ENCODE peak calls at places on chromosomes 6 and 20, in eight cellular contexts. M is CD8-positive, alpha-beta memory T cell; V is adrenal gland; O is body of pancreas; N is cardiac muscle cell; F is GM23248; Y is HAP-1; X is IMR-90. D is an unnamed sample.
A peak's percentile ranks its signal among the peaks of the same experiment; 100 is the strongest.

GRCh38 chr20:33793011-33793931 is 17.9 kb upstream of the CHMP4B start:
- DNase-seq in O (no peak), X (peak; percentile 24), F (peak; percentile 61), M (no peak), Y (no peak), V (no peak), N (peak; percentile 55), D (no peak)

GRCh38 chr6:53412316-53412715 is 63.6 kb upstream of the ELOVL5 start:
- DNase-seq in F (no peak), V (no peak), Y (no peak), X (no peak), O (no peak), N (no peak), M (no peak), D (no peak)

GRCh38 chr20:23540624-23541023 is 27.7 kb downstream of the CST9L start:
- DNase-seq in O (no peak), N (no peak), V (no peak), Y (no peak), F (no peak), M (no peak), X (no peak), D (no peak)

GRCh38 chr6:33694401-33694931 is 17.0 kb downstream of the UQCC2 start:
- DNase-seq in F (peak; percentile 91), V (no peak), X (peak; percentile 38), M (peak; percentile 62), N (peak; percentile 46), Y (no peak), O (peak; percentile 22), D (no peak)

GRCh38 chr6:148037496-148037895 is 305.1 kb upstream of the SASH1 start:
- DNase-seq in M (no peak), V (no peak), O (no peak), Y (no peak), X (peak; percentile 50), F (peak; percentile 6), N (no peak), D (no peak)

GRCh38 chr6:27791182-27791939 is 120.8 kb downstream of the OR2B2 start:
- DNase-seq in V (peak; percentile 61), O (peak; percentile 60), X (peak; percentile 87), Y (peak; percentile 43), N (peak; percentile 83), M (no peak), F (peak; percentile 81), D (peak; percentile 68)

GRCh38 chr6:114747995-114748625 is 405.3 kb upstream of the HS3ST5 start:
- DNase-seq in Y (peak; percentile 50), X (peak; percentile 45), M (no peak), F (peak; percentile 74), N (peak; percentile 70), V (peak; percentile 44), O (peak; percentile 62), D (peak; percentile 77)

GRCh38 chr6:93047033-93047432 is 372.3 kb downstream of the EPHA7 start:
- DNase-seq in X (no peak), O (no peak), F (no peak), Y (no peak), V (no peak), N (no peak), M (no peak), D (no peak)

GRCh38 chr6:119543332-119543731 is 193.8 kb upstream of the MAN1A1 start:
- DNase-seq in X (no peak), M (no peak), N (no peak), F (no peak), Y (no peak), O (no peak), V (no peak), D (no peak)

GRCh38 chr20:18187020-18187419 is 49.4 kb downstream of the KAT14 start:
- DNase-seq in N (no peak), V (no peak), F (no peak), O (no peak), M (no peak), Y (no peak), X (no peak), D (no peak)

GRCh38 chr20:54346269-54346668 is 129.1 kb upstream of the DOK5 start:
- DNase-seq in N (no peak), F (peak; percentile 21), Y (no peak), O (no peak), V (no peak), M (no peak), X (no peak), D (no peak)

GRCh38 chr6:105321728-105322127 is 81.2 kb downstream of the PREP start:
- DNase-seq in F (no peak), O (no peak), X (no peak), M (no peak), N (no peak), V (no peak), Y (no peak), D (no peak)

GRCh38 chr6:63565727-63566625 is 6.3 kb upstream of the LOC128125822 start:
- DNase-seq in N (peak; percentile 96), O (no peak), Y (no peak), V (no peak), X (peak; percentile 75), F (no peak), M (no peak), D (no peak)

GRCh38 chr20:56628015-56628872 is 862 bp upstream of the TFAP2C start:
- DNase-seq in F (peak; percentile 66), V (no peak), X (no peak), N (peak; percentile 21), M (no peak), O (peak; percentile 3), Y (no peak), D (no peak)

GRCh38 chr6:151109361-151109760 is 130.4 kb upstream of the AKAP12 start:
- DNase-seq in V (no peak), N (no peak), X (peak; percentile 84), M (no peak), O (no peak), F (no peak), Y (no peak), D (no peak)

GRCh38 chr6:84027340-84028183 is 6.0 kb upstream of the MRAP2 start:
- DNase-seq in M (no peak), X (peak; percentile 21), N (peak; percentile 30), Y (no peak), F (peak; percentile 86), O (peak; percentile 66), V (peak; percentile 18), D (peak; percentile 75)

GRCh38 chr6:146884728-146885127 is 286.0 kb downstream of the ADGB start:
- DNase-seq in X (no peak), Y (no peak), F (no peak), N (no peak), O (no peak), M (no peak), V (no peak), D (no peak)

GRCh38 chr20:34710568-34710839 is 6.4 kb downstream of the TP53INP2 start:
- DNase-seq in O (no peak), M (no peak), N (no peak), Y (peak; percentile 15), V (no peak), X (no peak), F (no peak), D (no peak)

GRCh38 chr6:46054531-46054930 is 38.9 kb upstream of the CLIC5 start:
- DNase-seq in Y (no peak), M (no peak), F (no peak), X (no peak), O (no peak), V (no peak), N (no peak), D (no peak)

GRCh38 chr6:41040101-41040910 is 1.3 kb upstream of the UNC5CL start:
- DNase-seq in N (no peak), F (peak; percentile 38), X (no peak), Y (no peak), M (no peak), O (peak; percentile 89), V (peak; percentile 60), D (no peak)

DNA sequence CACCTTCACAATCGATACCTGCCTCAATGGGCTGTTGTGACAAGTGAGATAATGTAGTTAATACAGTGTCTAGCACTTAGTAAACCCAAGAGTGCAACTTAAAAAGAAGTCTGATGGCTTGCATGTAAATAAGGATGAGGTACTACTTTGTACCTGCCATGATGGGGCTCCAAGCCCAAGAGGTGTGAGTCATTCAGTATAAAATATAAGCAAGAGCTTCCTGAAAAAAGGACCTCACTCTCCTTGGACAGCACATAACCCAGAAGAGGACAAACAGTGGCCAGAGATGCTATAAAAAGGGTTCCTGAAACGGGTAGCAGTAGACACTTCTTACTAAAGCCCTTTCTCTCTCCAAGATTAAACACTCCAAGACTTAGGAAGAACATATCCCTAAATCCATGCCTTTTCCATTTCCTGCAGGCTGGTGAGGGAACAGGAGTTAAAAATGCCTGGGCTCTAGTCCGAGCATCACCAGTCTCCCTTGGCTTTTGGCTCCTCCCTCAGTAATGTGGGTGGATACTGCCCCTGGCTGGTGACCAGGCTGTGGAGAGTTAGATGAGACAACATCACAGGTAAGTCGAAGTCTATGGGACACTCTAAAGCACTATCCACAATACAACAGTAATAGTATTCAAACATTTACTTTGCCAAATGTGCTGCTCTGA is 4.2 kb downstream of the UBE2V1 start:
- DNase-seq in O (no peak), F (peak; percentile 53), Y (no peak), N (no peak), M (no peak), V (no peak), X (no peak), D (no peak)
- H3K4me1 ChIP-seq in O (peaks cover 55% of the 10 kb centered on the region), F (peaks cover 58% of the 10 kb centered on the region), Y (peaks cover 25% of the 10 kb centered on the region), N (peaks cover 46% of the 10 kb centered on the region), M (peaks cover 69% of the 10 kb centered on the region), V (peaks cover 59% of the 10 kb centered on the region), X (peaks cover 32% of the 10 kb centered on the region), D (peaks cover 6% of the 10 kb centered on the region)

DNA sequence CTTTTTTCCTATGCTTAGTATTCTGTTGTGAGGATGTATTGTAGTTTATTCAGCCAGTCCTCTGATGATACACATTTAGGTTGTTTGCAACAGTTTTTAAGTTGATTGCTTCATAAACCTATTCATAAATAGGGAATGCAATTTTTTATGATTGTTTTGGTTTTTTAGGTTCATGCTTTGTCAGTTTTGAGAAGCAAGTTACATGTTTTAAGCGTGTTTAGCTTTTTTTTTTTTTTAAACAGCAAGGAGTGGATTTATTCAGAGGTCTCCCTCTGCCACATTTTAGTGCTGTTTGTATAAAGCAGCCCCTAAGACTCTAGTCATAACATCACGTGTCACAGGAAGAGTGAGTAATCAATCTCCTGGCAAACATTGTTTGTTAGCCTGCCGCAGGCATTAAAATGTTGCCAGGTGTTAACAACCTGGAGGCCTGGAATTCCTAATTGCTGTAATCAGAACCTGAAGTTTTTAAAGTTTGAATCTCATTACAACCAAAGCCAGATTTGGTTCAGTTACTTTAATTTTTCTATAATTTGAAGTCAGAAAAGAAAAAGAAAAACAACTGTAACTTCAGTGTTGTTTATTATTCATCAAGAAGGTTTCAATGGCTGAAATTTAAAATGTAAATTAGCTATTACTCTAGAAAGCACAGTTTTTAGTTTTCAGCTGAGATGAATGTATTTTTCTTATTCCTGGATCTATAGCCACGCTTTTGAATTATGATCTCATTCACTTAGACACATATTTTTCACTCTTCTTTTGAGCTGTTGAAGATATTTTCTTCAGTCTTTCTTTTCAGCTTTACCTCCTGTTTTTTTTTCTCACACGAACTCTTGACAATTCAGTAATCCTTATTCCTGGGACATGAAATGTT is 59.2 kb downstream of the KCNS1 start:
- DNase-seq in M (no peak), X (peak; percentile 65), O (peak; percentile 3), V (no peak), F (peak; percentile 82), Y (no peak), N (peak; percentile 62), D (no peak)
- H3K4me3 ChIP-seq in M (no peak overlapping the region), X (no peak overlapping the region), O (no peak overlapping the region), V (no peak overlapping the region), F (peak overlapping the region; percentile 15), Y (no peak overlapping the region), N (no peak overlapping the region), D (no peak overlapping the region)

GRCh38 chr6:10418361-10418861 is 3.5 kb upstream of the TFAP2A start:
- DNase-seq in M (no peak), N (no peak), F (no peak), X (no peak), Y (no peak), V (no peak), O (no peak), D (no peak)
- H3K4me1 ChIP-seq in M (peaks cover 16% of the 10 kb centered on the region), N (no peaks in the 10 kb centered on the region), F (no peaks in the 10 kb centered on the region), X (no peaks in the 10 kb centered on the region), Y (peaks cover 5% of the 10 kb centered on the region), V (peaks cover 8% of the 10 kb centered on the region), O (peaks cover 47% of the 10 kb centered on the region), D (no peaks in the 10 kb centered on the region)

GRCh38 chr6:169372616-169373015 is 119.0 kb upstream of the THBS2 start:
- DNase-seq in N (no peak), Y (no peak), O (no peak), V (no peak), M (no peak), X (no peak), F (no peak), D (no peak)
- H3K4me3 ChIP-seq in N (no peak overlapping the region), Y (no peak overlapping the region), O (no peak overlapping the region), V (no peak overlapping the region), M (no peak overlapping the region), X (no peak overlapping the region), F (no peak overlapping the region), D (no peak overlapping the region)